ENCODE peak calls at places on chromosomes 16 and 17, in nine cellular contexts. O is activated CD4-positive, CD25-positive, alpha-beta regulatory T cell; N is neural crest cell; R is Peyer's patch; C is NCI-H1092; B is endothelial cell; F is cerebellum; W is GM04504; M is T follicular helper cell. X is an unnamed sample.

GRCh38 chr16:35559911-35560636 is 2100.7 kb downstream of the TP53TG3F start:
- DNase-seq in M (no peak), F (no peak), W (no peak), N (no peak), O (no peak), B (no peak), C (no peak), R (no peak), X (no peak)

GRCh38 chr16:49795513-49795912 is 60.4 kb downstream of the ZNF423 start:
- DNase-seq in O (no peak), W (no peak), B (no peak), R (no peak), F (no peak), M (no peak), N (no peak), C (no peak), X (no peak)

GRCh38 chr16:85521737-85522042 is 91.4 kb upstream of the GSE1 start:
- DNase-seq in M (no peak), R (no peak), C (peak; percentile 78), N (no peak), O (no peak), W (no peak), F (no peak), B (no peak), X (no peak)

GRCh38 chr17:82709024-82709675 is 7.4 kb upstream of the FN3KRP start:
- DNase-seq in C (no peak), W (no peak), M (no peak), N (no peak), B (no peak), R (no peak), O (no peak), F (no peak), X (no peak)

GRCh38 chr16:19130852-19131808 is 17.4 kb downstream of the ITPRIPL2 start:
- DNase-seq in O (no peak), M (no peak), F (no peak), B (peak; percentile 16), W (peak; percentile 56), N (no peak), R (no peak), C (no peak), X (no peak)

GRCh38 chr16:87369796-87370719 is 13.5 kb downstream of the FBXO31 start:
- DNase-seq in M (no peak), N (no peak), R (no peak), C (no peak), B (no peak), F (peak; percentile 85), O (no peak), W (no peak), X (no peak)

GRCh38 chr17:79084291-79085153 is 9.9 kb downstream of the ENGASE start:
- DNase-seq in F (no peak), C (no peak), M (no peak), O (no peak), W (no peak), B (no peak), N (no peak), R (no peak), X (no peak)

GRCh38 chr17:75959839-75960511 is 19.0 kb downstream of the ACOX1 start:
- DNase-seq in O (no peak), F (no peak), W (no peak), R (no peak), B (no peak), C (no peak), M (no peak), N (no peak), X (no peak)

GRCh38 chr16:9813665-9814064 is 368.6 kb downstream of the GRIN2A start:
- DNase-seq in R (no peak), W (no peak), M (no peak), N (no peak), B (no peak), O (no peak), C (no peak), F (no peak), X (no peak)

GRCh38 chr16:57245472-57246113 is 534 bp downstream of the ARL2BP start:
- DNase-seq in F (peak; percentile 56), B (peak; percentile 18), W (no peak), R (no peak), N (peak; percentile 14), M (no peak), O (no peak), C (peak; percentile 14), X (no peak)

GRCh38 chr16:47778106-47778803 is 317.1 kb downstream of the PHKB start:
- DNase-seq in C (no peak), O (no peak), W (no peak), M (no peak), N (no peak), B (no peak), R (no peak), F (no peak), X (no peak)

GRCh38 chr17:17824119-17824779 is 12.5 kb downstream of the SREBF1 start:
- DNase-seq in W (no peak), C (no peak), M (no peak), O (no peak), F (no peak), B (no peak), R (no peak), N (no peak), X (no peak)

GRCh38 chr17:42287305-42288077 is 807 bp upstream of the STAT5A start:
- DNase-seq in M (no peak), N (no peak), W (no peak), R (no peak), C (no peak), F (no peak), O (no peak), B (no peak), X (peak; percentile 28)

X was measured in CD4-positive, alpha-beta T cell.